ENCODE peak calls at places on chromosomes 2 and 18, in eight cellular contexts. N is GM18507; E is NCI-H1436; L is transverse colon; M is fibroblast of the aortic adventitia; H is posterior vena cava; R is activated naive CD8-positive, alpha-beta T cell treated with anti-CD3 and anti-CD28 coated beads, Interleukin-2, amount 50 U/mL, for 24 hours; O is sciatic nerve. X is an unnamed sample.
A peak's percentile ranks its signal among the peaks of the same experiment; 100 is the strongest.

GRCh38 chr18:48358868-48359267 is 50.3 kb downstream of the ZBTB7C start:
- DNase-seq in N (no peak), E (no peak), L (no peak), M (no peak), H (no peak), R (no peak), O (no peak), X (no peak)

GRCh38 chr2:70851704-70852103 is 16.1 kb upstream of the CD207 start:
- DNase-seq in N (peak; percentile 23), E (no peak), L (no peak), M (no peak), H (no peak), R (peak; percentile 14), O (no peak), X (no peak)

GRCh38 chr2:101946372-101946771 is 45.4 kb upstream of the IL1R2 start:
- DNase-seq in N (no peak), E (no peak), L (no peak), M (no peak), H (no peak), R (no peak), O (no peak), X (no peak)

GRCh38 chr2:26088038-26088643 is 54.3 kb downstream of the RAB10 start:
- DNase-seq in N (no peak), E (peak; percentile 33), L (no peak), M (peak; percentile 37), H (no peak), R (no peak), O (no peak), X (no peak)

GRCh38 chr18:45611943-45612342 is 3.3 kb upstream of the SLC14A2 start:
- DNase-seq in N (no peak), E (no peak), L (no peak), M (no peak), H (no peak), R (no peak), O (no peak), X (no peak)

GRCh38 chr2:224173882-224174415 is 134.9 kb upstream of the SERPINE2 start:
- DNase-seq in N (no peak), E (peak; percentile 98), L (no peak), M (no peak), H (no peak), R (no peak), O (no peak), X (no peak)

GRCh38 chr18:76610933-76611749 is 116.1 kb upstream of the ZNF516 start:
- DNase-seq in N (no peak), E (no peak), L (no peak), M (peak; percentile 65), H (no peak), R (no peak), O (no peak), X (no peak)

GRCh38 chr18:78948221-78948620 is 31.4 kb upstream of the SALL3 start:
- DNase-seq in N (no peak), E (no peak), L (no peak), M (no peak), H (no peak), R (no peak), O (peak; percentile 17), X (no peak)

GRCh38 chr2:134669731-134670669 is 48.8 kb downstream of the TMEM163 start:
- DNase-seq in N (no peak), E (no peak), L (no peak), M (no peak), H (no peak), R (peak; percentile 30), O (no peak), X (no peak)

X was measured in GM12892.